ENCODE peak calls at places on chromosomes 5 and 9, in four cellular contexts. One of them, this sample, is unnamed.

GRCh38 chr9:136685216-136685615 is 2.0 kb downstream of the AGPAT2 start:
- DNase-seq in cardiac fibroblast: no peak
- DNase-seq in mucosa of gallbladder: no peak
- DNase-seq in effector memory CD4-positive, alpha-beta T cell: no peak
- DNase-seq in this sample: no peak

GRCh38 chr9:36030871-36031270 is 5.8 kb upstream of the RECK start:
- DNase-seq in mucosa of gallbladder: no peak
- DNase-seq in effector memory CD4-positive, alpha-beta T cell: no peak
- DNase-seq in cardiac fibroblast: no peak
- DNase-seq in this sample: no peak

GRCh38 chr9:99307846-99308245 is 85.8 kb downstream of the SEC61B start:
- DNase-seq in mucosa of gallbladder: no peak
- DNase-seq in cardiac fibroblast: no peak
- DNase-seq in effector memory CD4-positive, alpha-beta T cell: no peak
- DNase-seq in this sample: no peak

GRCh38 chr9:69332067-69332685 is 7.2 kb downstream of the ENTREP1 start:
- DNase-seq in effector memory CD4-positive, alpha-beta T cell: no peak
- DNase-seq in mucosa of gallbladder: no peak
- DNase-seq in cardiac fibroblast: no peak
- DNase-seq in this sample: no peak

GRCh38 chr9:35650341-35651158 is at the start of gene SIT1:
- DNase-seq in mucosa of gallbladder: no peak
- DNase-seq in effector memory CD4-positive, alpha-beta T cell: no peak
- DNase-seq in cardiac fibroblast: no peak
- DNase-seq in this sample: no peak

GRCh38 chr9:109817846-109818472 is 38.0 kb downstream of the PALM2AKAP2 start:
- DNase-seq in cardiac fibroblast: peak; percentile 97
- DNase-seq in mucosa of gallbladder: peak; percentile 87
- DNase-seq in effector memory CD4-positive, alpha-beta T cell: no peak
- DNase-seq in this sample: no peak

GRCh38 chr5:178453224-178453623 is 137.0 kb downstream of the COL23A1 start:
- DNase-seq in cardiac fibroblast: no peak
- DNase-seq in effector memory CD4-positive, alpha-beta T cell: no peak
- DNase-seq in mucosa of gallbladder: no peak
- DNase-seq in this sample: no peak

GRCh38 chr9:92864152-92864551 is 13.7 kb downstream of the ZNF484 start:
- DNase-seq in mucosa of gallbladder: no peak
- DNase-seq in cardiac fibroblast: no peak
- DNase-seq in effector memory CD4-positive, alpha-beta T cell: no peak
- DNase-seq in this sample: no peak

GRCh38 chr9:123059472-123060220 is 26.2 kb downstream of the GPR21 start:
- DNase-seq in mucosa of gallbladder: no peak
- DNase-seq in cardiac fibroblast: no peak
- DNase-seq in effector memory CD4-positive, alpha-beta T cell: no peak
- DNase-seq in this sample: no peak